ENCODE peak calls at places on chromosomes 4 and X, in four cellular contexts. D is aorta; W is adipocyte; F is effector memory CD4-positive, alpha-beta T cell. T is an unnamed sample. For H3K9me3, the result is how much of the 10 kb centered on the place peaks cover.

GRCh38 chr4:4995103-4995761 is 24.0 kb downstream of the CYTL1 start:
- DNase-seq in D (peak), W (peak), F (no peak), T (peak)

GRCh38 chrX:17527135-17527701 is 152.2 kb downstream of the NHS start:
- DNase-seq in D (no peak), W (no peak), F (no peak), T (no peak)

GRCh38 chr4:165502919-165503907 is 124.4 kb downstream of the CPE start:
- DNase-seq in D (no peak), W (peak), F (no peak), T (no peak)

GRCh38 chrX:29652484-29652883 is 562.9 kb upstream of the MAGEB2 start:
- DNase-seq in D (no peak), W (peak), F (no peak), T (no peak)

GRCh38 chrX:115591856-115592842 is 31.2 kb downstream of the PLS3 start:
- DNase-seq in D (no peak), W (no peak), F (no peak), T (no peak)

GRCh38 chr4:70778888-70779422 is 57.2 kb downstream of the RUFY3 start:
- DNase-seq in D (no peak), W (no peak), F (no peak), T (no peak)

GRCh38 chrX:132634521-132634920 is 145.7 kb upstream of the MBNL3 start:
- DNase-seq in D (no peak), W (no peak), F (no peak), T (no peak)

GRCh38 chr4:30763337-30763736 is 43.2 kb downstream of the PCDH7 start:
- DNase-seq in D (no peak), W (peak), F (no peak), T (no peak)

GRCh38 chr4:184911310-184911709 is 85.5 kb upstream of the ACSL1 start:
- DNase-seq in D (no peak), W (peak), F (no peak), T (no peak)

GRCh38 chr4:77360451-77360850 is 203.4 kb downstream of the CCNG2 start:
- DNase-seq in D (no peak), W (no peak), F (no peak), T (no peak)

GRCh38 chr4:6095023-6095817 is 77.0 kb upstream of the C4orf50 start:
- DNase-seq in D (no peak), W (no peak), F (no peak), T (no peak)

GRCh38 chrX:39409246-39409917 is 608.1 kb downstream of the MID1IP1 start:
- DNase-seq in D (no peak), W (no peak), F (no peak), T (no peak)

GRCh38 chr4:185304944-185305690 is 90.6 kb downstream of the LRP2BP start:
- DNase-seq in D (no peak), W (peak), F (peak), T (no peak)

GRCh38 chrX:110665636-110666035 is 130.0 kb downstream of the CHRDL1 start:
- DNase-seq in D (no peak), W (peak), F (no peak), T (no peak)

GRCh38 chr4:177159600-177159999 is 150.1 kb upstream of the NEIL3 start:
- DNase-seq in D (no peak), W (no peak), F (no peak), T (no peak)

GRCh38 chr4:94472056-94472826 is 20.5 kb downstream of the PDLIM5 start:
- DNase-seq in D (no peak), W (peak), F (no peak), T (no peak)

GRCh38 chr4:182264139-182264752 is 21.0 kb downstream of the TENM3 start:
- DNase-seq in D (no peak), W (no peak), F (no peak), T (no peak)

GRCh38 chrX:11739796-11740195 is 18.2 kb upstream of the MSL3 start:
- DNase-seq in D (no peak), W (no peak), F (no peak), T (no peak)

GRCh38 chrX:103398321-103398937 is 22.1 kb downstream of the BEX3 start:
- DNase-seq in D (no peak), W (peak), F (no peak), T (no peak)

GRCh38 chr4:89829470-89830138 is 7.4 kb downstream of the SNCA start:
- DNase-seq in D (no peak), W (peak), F (no peak), T (no peak)

GRCh38 chr4:77765720-77766119 is 53.4 kb downstream of the CNOT6L start:
- DNase-seq in D (no peak), W (no peak), F (no peak), T (no peak)

GRCh38 chr4:147371661-147372060 is 109.2 kb upstream of the EDNRA start:
- DNase-seq in D (no peak), W (no peak), F (no peak), T (no peak)

GRCh38 chr4:54063737-54064316 is 578 bp downstream of the CHIC2 start:
- DNase-seq in D (peak), W (peak), F (no peak), T (peak)

GRCh38 chr4:2258091-2259035 is 3.5 kb downstream of the MXD4 start:
- DNase-seq in D (peak), W (no peak), F (no peak), T (no peak)

GRCh38 chrX:52544147-52544840 is 27.4 kb upstream of the XAGE1B start:
- DNase-seq in D (peak), W (no peak), F (no peak), T (no peak)

GRCh38 chr4:54913751-54914526 is 211.5 kb downstream of the KDR start:
- DNase-seq in D (no peak), W (peak), F (no peak), T (no peak)

GRCh38 chr4:153318696-153319320 is 25.7 kb upstream of the MND1 start:
- DNase-seq in D (no peak), W (peak), F (no peak), T (no peak)

GRCh38 chr4:140641105-140641555 is 72.4 kb upstream of the UCP1 start:
- DNase-seq in D (no peak), W (no peak), F (no peak), T (no peak)

GRCh38 chrX:41421071-41421729 is 25.9 kb upstream of the NYX start:
- DNase-seq in D (no peak), W (no peak), F (no peak), T (no peak)

GRCh38 chrX:153490217-153490616 is 4.6 kb upstream of the BGN start:
- DNase-seq in D (no peak), W (no peak), F (no peak), T (no peak)

GRCh38 chr4:43680416-43680815 is 768.2 kb downstream of the KCTD8 start:
- DNase-seq in D (no peak), W (no peak), F (no peak), T (no peak)

GRCh38 chrX:2584216-2584615 is 83.4 kb upstream of the DHRSX start:
- DNase-seq in D (peak), W (no peak), F (no peak), T (no peak)

GRCh38 chrX:2584659-2585470 is 84.1 kb upstream of the DHRSX start:
- DNase-seq in D (peak), W (no peak), F (no peak), T (no peak)

GRCh38 chrX:2587146-2587545 is 86.4 kb upstream of the DHRSX start:
- DNase-seq in D (no peak), W (no peak), F (no peak), T (no peak)

GRCh38 chrX:2589186-2590020 is 88.6 kb upstream of the DHRSX start:
- DNase-seq in D (peak), W (no peak), F (no peak), T (no peak)

DNA sequence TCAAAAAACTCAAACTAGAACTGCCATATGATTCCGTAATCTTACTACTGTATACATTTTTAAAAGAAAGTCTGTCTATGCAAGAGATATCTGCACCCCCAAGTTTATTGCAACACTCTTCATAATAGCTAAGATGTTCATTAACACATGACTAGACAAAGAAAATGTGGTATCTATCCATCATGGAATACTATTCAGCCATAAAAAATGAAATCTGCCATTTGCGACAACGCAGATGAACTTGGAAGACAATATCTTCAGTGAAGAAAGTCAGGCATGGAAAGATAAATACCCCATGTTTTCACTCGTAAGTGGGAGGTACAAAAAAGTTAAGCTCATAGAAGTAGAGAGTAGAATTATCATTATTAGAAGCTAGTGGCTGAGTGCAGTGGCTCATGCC is 87.3 kb upstream of the DHRSX start:
- DNase-seq in D (no peak), W (no peak), F (no peak), T (no peak)
- H3K9me3 ChIP-seq in D (under half), W (under half), F (under half), T (under half)

GRCh38 chr4:8739357-8739756 is 132.3 kb downstream of the HMX1 start:
- DNase-seq in D (no peak), W (no peak), F (no peak), T (no peak)

GRCh38 chr4:8739820-8740665 is 131.6 kb downstream of the HMX1 start:
- DNase-seq in D (no peak), W (no peak), F (no peak), T (no peak)

GRCh38 chr4:8741513-8742226 is 130.0 kb downstream of the HMX1 start:
- DNase-seq in D (peak), W (no peak), F (no peak), T (no peak)

GRCh38 chr4:8742546-8742945 is 129.1 kb downstream of the HMX1 start:
- DNase-seq in D (no peak), W (no peak), F (no peak), T (no peak)

DNA sequence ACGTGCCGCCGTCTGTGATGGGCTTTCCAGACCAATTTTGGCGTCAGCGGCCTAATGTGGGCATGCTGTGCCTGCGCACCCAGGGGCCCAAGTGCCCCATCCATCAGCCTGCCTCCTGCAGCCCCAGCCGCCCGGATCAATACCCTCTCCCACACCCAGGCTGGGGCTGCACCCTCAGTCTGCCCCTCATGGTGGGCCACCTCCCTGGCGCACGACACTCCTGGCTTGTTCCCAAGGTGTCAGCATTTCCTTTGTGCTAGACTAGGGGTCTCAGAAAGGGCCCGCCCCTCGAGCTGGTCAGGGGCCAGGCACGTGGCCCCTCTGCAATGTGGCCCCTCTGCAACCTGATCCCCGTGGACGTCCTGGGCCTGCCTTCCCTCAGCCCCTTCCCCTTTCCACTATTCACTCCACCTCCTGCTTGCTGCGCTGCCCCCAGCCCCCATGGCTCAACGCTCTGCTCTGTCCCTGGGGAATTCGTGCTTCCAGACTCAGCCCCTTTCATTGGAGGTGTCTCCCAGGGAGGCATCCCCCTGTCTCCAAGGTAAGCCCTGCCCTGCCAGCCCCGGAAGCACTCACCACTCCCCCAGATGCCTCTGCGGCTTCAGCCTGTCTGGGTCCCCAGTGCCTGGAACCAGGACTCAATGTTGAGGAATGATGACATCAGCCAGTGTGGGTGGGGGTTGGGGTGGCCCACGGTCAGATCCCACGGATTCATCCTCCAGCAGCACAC is 130.8 kb downstream of the HMX1 start:
- DNase-seq in D (peak), W (no peak), F (no peak), T (no peak)
- H3K9me3 ChIP-seq in D (under half), W (under half), F (under half), T (under half)

GRCh38 chr4:71945791-71946190 is 86.0 kb upstream of the NPFFR2 start:
- DNase-seq in D (no peak), W (no peak), F (no peak), T (no peak)
- H3K9me3 ChIP-seq in D (under half), W (under half), F (under half), T (under half)

GRCh38 chr4:172736046-172736445 is 432.6 kb upstream of the GALNT7 start:
- DNase-seq in D (no peak), W (no peak), F (no peak), T (no peak)
- H3K9me3 ChIP-seq in D (under half), W (under half), F (under half), T (under half)

DNA sequence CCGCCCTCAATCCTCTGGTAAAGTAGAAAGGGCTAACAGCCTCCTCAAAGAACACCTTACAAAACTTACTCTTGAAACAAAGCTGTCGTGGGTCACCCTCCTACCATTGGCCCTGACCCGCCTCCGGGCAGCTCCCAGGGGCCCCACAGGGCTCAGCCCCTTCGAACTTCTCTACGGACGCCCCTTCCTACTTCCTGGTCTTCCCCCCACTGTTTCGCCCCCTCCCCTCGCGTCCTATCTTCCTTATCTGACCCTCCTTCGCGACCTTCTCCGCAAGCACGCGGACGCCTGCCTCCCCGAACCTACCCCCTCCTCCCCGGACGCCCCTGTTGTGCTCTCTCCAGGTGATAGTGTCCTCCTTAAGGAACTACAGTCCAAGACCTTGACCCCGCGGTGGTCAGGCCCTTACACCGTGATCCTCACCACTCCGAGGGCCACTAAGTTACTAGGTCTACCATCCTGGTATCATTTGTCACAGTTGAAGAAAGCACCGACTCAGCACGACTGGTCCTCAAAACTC is 963.1 kb downstream of the RPA4 start:
- DNase-seq in D (peak), W (no peak), F (no peak), T (no peak)
- H3K9me3 ChIP-seq in D (under half), W (under half), F (under half), T (under half)

DNA sequence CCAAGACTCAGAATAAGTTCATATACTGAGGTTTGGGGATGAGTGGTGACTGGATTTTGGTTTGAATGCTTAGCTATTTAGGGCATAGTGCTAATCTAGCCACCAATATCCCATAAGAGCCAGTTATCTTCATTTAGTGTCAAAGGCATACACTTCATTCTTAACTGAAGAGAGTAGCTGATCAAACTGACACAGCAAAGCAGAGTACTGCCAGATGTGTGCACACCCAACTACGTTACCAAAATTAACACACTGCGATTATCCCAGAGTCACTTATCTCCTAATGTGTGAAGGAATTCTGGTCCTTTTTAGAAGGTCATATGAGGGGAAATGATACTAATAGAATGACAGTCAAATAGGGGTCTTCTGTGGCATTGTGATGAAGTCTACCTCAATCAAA is 10.3 kb downstream of the ANK2 start:
- DNase-seq in D (no peak), W (no peak), F (no peak), T (no peak)
- H3K9me3 ChIP-seq in D (under half), W (under half), F (under half), T (under half)

GRCh38 chrX:55340896-55341433 is 76.2 kb upstream of the PAGE3 start:
- DNase-seq in D (no peak), W (no peak), F (no peak), T (no peak)

GRCh38 chrX:55336176-55336575 is 71.5 kb upstream of the PAGE3 start:
- DNase-seq in D (no peak), W (no peak), F (no peak), T (no peak)

GRCh38 chrX:55335296-55335695 is 70.6 kb upstream of the PAGE3 start:
- DNase-seq in D (no peak), W (no peak), F (no peak), T (no peak)
- H3K9me3 ChIP-seq in D (under half), W (under half), F (under half), T (under half)

GRCh38 chr4:35151816-35152572 is 1092.3 kb downstream of the ARAP2 start:
- DNase-seq in D (no peak), W (no peak), F (no peak), T (no peak)
- H3K9me3 ChIP-seq in D (under half), W (under half), F (under half), T (under half)

GRCh38 chr4:18285357-18285756 is 263.8 kb upstream of the LCORL start:
- DNase-seq in D (no peak), W (no peak), F (no peak), T (no peak)
- H3K9me3 ChIP-seq in D (under half), W (under half), F (under half), T (under half)

GRCh38 chrX:143873343-143873742 is 10.5 kb upstream of the UBE2NL start:
- DNase-seq in D (no peak), W (no peak), F (no peak), T (no peak)

DNA sequence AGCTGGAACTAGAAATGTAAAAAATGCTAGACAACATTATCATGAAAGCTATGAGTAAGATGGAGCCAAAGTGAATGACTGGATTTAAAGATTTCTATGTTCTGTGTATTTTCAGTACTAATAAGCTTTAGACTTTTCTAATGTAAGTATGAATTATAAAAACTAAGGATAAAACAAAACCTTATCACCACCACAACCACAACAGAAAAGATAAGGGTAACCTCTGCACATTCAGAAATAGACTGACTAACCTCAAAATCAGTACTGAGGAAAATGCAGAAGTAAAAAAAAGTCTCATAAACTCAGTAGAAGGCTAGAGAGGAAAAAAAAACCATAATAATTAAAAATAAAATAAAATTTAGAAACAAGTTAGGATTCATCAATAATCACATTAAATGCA is 14.9 kb upstream of the UBE2NL start:
- DNase-seq in D (no peak), W (no peak), F (no peak), T (no peak)
- H3K9me3 ChIP-seq in D (under half), W (under half), F (under half), T (under half)

T was measured in T-helper 17 cell.